ENCODE peak calls at places on chromosomes 5 and 9, in five cellular contexts. Y is pancreas; L is CD4-positive, CD25-positive, alpha-beta regulatory T cell; V is ecto neural progenitor cell; M is GM23248. P is an unnamed sample.

GRCh38 chr9:5949103-5949699 is 58.5 kb downstream of the MLANA start:
- DNase-seq in M (peak), Y (no peak), L (peak), V (no peak), P (no peak)

GRCh38 chr5:16345454-16345853 is 120.1 kb downstream of the ZNF622 start:
- DNase-seq in L (no peak), V (no peak), M (peak), Y (peak), P (no peak)

GRCh38 chr9:35104586-35104985 is 1.7 kb upstream of the STOML2 start:
- DNase-seq in M (no peak), Y (no peak), V (no peak), L (no peak), P (no peak)

GRCh38 chr9:78788101-78788500 is 491.2 kb downstream of the PSAT1 start:
- DNase-seq in L (no peak), V (no peak), Y (no peak), M (peak), P (peak)

GRCh38 chr5:84384604-84385575 is at the start of gene EDIL3:
- DNase-seq in Y (no peak), M (peak), V (peak), L (no peak), P (peak)

GRCh38 chr5:7849531-7850240 is 1.2 kb downstream of the CFAP90 start:
- DNase-seq in Y (no peak), L (no peak), M (peak), V (no peak), P (no peak)

GRCh38 chr5:179762781-179763176 is 30.2 kb downstream of the MAML1 start:
- DNase-seq in L (no peak), Y (no peak), M (peak), V (no peak), P (no peak)

GRCh38 chr9:134422301-134422700 is 96.0 kb downstream of the RXRA start:
- DNase-seq in M (peak), L (no peak), Y (no peak), V (no peak), P (no peak)

GRCh38 chr9:80866576-80867227 is 822.6 kb downstream of the TLE1 start:
- DNase-seq in V (no peak), L (no peak), Y (no peak), M (no peak), P (no peak)

GRCh38 chr9:123225995-123226394 is 42.4 kb downstream of the STRBP start:
- DNase-seq in M (peak), L (peak), V (no peak), Y (no peak), P (no peak)

GRCh38 chr5:147407094-147407681 is 102.7 kb downstream of the DPYSL3 start:
- DNase-seq in L (no peak), M (peak), Y (no peak), V (no peak), P (peak)

GRCh38 chr5:52987711-52988329 is 1.3 kb upstream of the ITGA2 start:
- DNase-seq in L (no peak), V (no peak), M (peak), Y (no peak), P (peak)

GRCh38 chr5:74810915-74811314 is 43.9 kb downstream of the NSA2 start:
- DNase-seq in M (peak), Y (no peak), V (no peak), L (no peak), P (no peak)

GRCh38 chr5:68057186-68057585 is 158.4 kb upstream of the PIK3R1 start:
- DNase-seq in V (no peak), Y (no peak), L (no peak), M (no peak), P (no peak)

GRCh38 chr5:115398726-115399125 is 102.3 kb upstream of the CCDC112 start:
- DNase-seq in M (peak), V (no peak), L (no peak), Y (no peak), P (no peak)

GRCh38 chr9:124259273-124260078 is 1.7 kb downstream of the NEK6 start:
- DNase-seq in Y (peak), L (no peak), V (no peak), M (peak), P (peak)

GRCh38 chr5:36462295-36463021 is 143.9 kb upstream of the SLC1A3 start:
- DNase-seq in V (no peak), M (peak), Y (no peak), L (no peak), P (no peak)

GRCh38 chr9:76219555-76220151 is 174.6 kb downstream of the RFK start:
- DNase-seq in L (no peak), Y (no peak), M (peak), V (no peak), P (no peak)

GRCh38 chr9:38659538-38659937 is 39.1 kb upstream of the ANKRD18A start:
- DNase-seq in L (no peak), M (no peak), Y (no peak), V (no peak), P (no peak)